ENCODE peak calls at places on chromosomes 7 and 10, in ten cellular contexts. I is NCI-H2029 treated with DMSO at 0.1 percent for 48 hours, V is Panc1, Y is NCI-H2081, U is activated T-cell treated with anti-CD3 and anti-CD28 coated beads for 1 hour, Q is colonic mucosa, F is D721Med, M is RPMI7951, J is neural crest cell, H is NCI-H1105. K is an unnamed sample.
A peak's percentile ranks its signal among the peaks of the same experiment; 100 is the strongest.

GRCh38 chr7:139562491-139562890 is 39.0 kb downstream of the CLEC2L start:
- DNase-seq in I (no peak), V (no peak), Y (no peak), U (no peak), Q (no peak), F (no peak), M (no peak), J (no peak), H (no peak), K (no peak)

GRCh38 chr7:102425639-102426267 is 7.6 kb upstream of the ORAI2 start:
- DNase-seq in I (no peak), V (no peak), Y (no peak), U (peak; percentile 72), Q (peak; percentile 52), F (peak; percentile 2), M (no peak), J (no peak), H (no peak), K (peak; percentile 77)

GRCh38 chr7:80279760-80280159 is 145.1 kb downstream of the GNAI1 start:
- DNase-seq in I (no peak), V (no peak), Y (no peak), U (no peak), Q (no peak), F (no peak), M (no peak), J (no peak), H (no peak), K (no peak)

GRCh38 chr7:95694334-95694733 is 78.0 kb upstream of the DYNC1I1 start:
- DNase-seq in I (no peak), V (no peak), Y (no peak), U (no peak), Q (no peak), F (no peak), M (no peak), J (no peak), H (no peak), K (no peak)

GRCh38 chr7:149799397-149800168 is 26.2 kb upstream of the ZNF467 start:
- DNase-seq in I (no peak), V (peak; percentile 15), Y (peak; percentile 11), U (peak; percentile 71), Q (peak; percentile 37), F (peak; percentile 80), M (no peak), J (no peak), H (peak; percentile 10), K (peak; percentile 57)

GRCh38 chr10:22649390-22649841 is 65.0 kb downstream of the PIP4K2A start:
- DNase-seq in I (no peak), V (no peak), Y (no peak), U (no peak), Q (no peak), F (no peak), M (no peak), J (no peak), H (no peak), K (no peak)

GRCh38 chr7:23261843-23262452 is 15.4 kb downstream of the GPNMB start:
- DNase-seq in I (no peak), V (peak; percentile 36), Y (peak; percentile 75), U (peak; percentile 44), Q (peak; percentile 45), F (peak; percentile 42), M (peak; percentile 71), J (peak; percentile 60), H (peak; percentile 36), K (peak; percentile 37)

GRCh38 chr7:23469150-23469960 is 936 bp downstream of the IGF2BP3 start:
- DNase-seq in I (no peak), V (no peak), Y (peak; percentile 66), U (no peak), Q (no peak), F (no peak), M (peak; percentile 36), J (peak; percentile 13), H (no peak), K (no peak)

GRCh38 chr7:105580022-105580740 is 1.1 kb downstream of the EFCAB10 start:
- DNase-seq in I (no peak), V (no peak), Y (no peak), U (no peak), Q (no peak), F (no peak), M (peak; percentile 78), J (no peak), H (no peak), K (no peak)

GRCh38 chr7:21028186-21028989 is 241.7 kb upstream of the SP8 start:
- DNase-seq in I (no peak), V (no peak), Y (peak; percentile 98), U (no peak), Q (peak; percentile 26), F (no peak), M (no peak), J (peak; percentile 20), H (peak; percentile 76), K (no peak)

GRCh38 chr7:137404918-137405317 is 61.4 kb upstream of the PTN start:
- DNase-seq in I (no peak), V (no peak), Y (no peak), U (no peak), Q (no peak), F (no peak), M (no peak), J (no peak), H (no peak), K (no peak)

GRCh38 chr10:77001186-77001585 is 636.4 kb downstream of the KCNMA1 start:
- DNase-seq in I (no peak), V (no peak), Y (no peak), U (no peak), Q (no peak), F (no peak), M (no peak), J (no peak), H (no peak), K (no peak)

GRCh38 chr10:112962343-112962742 is 12.3 kb downstream of the TCF7L2 start:
- DNase-seq in I (no peak), V (no peak), Y (no peak), U (no peak), Q (no peak), F (no peak), M (no peak), J (no peak), H (no peak), K (no peak)

GRCh38 chr7:40015790-40016296 is 65.8 kb downstream of the CDK13 start:
- DNase-seq in I (peak; percentile 57), V (no peak), Y (peak; percentile 59), U (no peak), Q (peak; percentile 56), F (no peak), M (peak; percentile 26), J (no peak), H (peak; percentile 48), K (no peak)

GRCh38 chr7:70654979-70655378 is 477.0 kb upstream of the GALNT17 start:
- DNase-seq in I (no peak), V (no peak), Y (no peak), U (no peak), Q (no peak), F (no peak), M (no peak), J (no peak), H (no peak), K (no peak)

GRCh38 chr10:59965899-59966650 is 59.7 kb upstream of the CCDC6 start:
- DNase-seq in I (no peak), V (no peak), Y (peak; percentile 19), U (no peak), Q (no peak), F (no peak), M (no peak), J (no peak), H (no peak), K (no peak)

GRCh38 chr7:152859781-152860191 is 100.2 kb downstream of the ACTR3B start:
- DNase-seq in I (no peak), V (no peak), Y (no peak), U (no peak), Q (no peak), F (no peak), M (no peak), J (no peak), H (no peak), K (no peak)

GRCh38 chr10:69955211-69955805 is 97.3 kb upstream of the MACROH2A2 start:
- DNase-seq in I (no peak), V (no peak), Y (no peak), U (no peak), Q (no peak), F (no peak), M (no peak), J (no peak), H (no peak), K (no peak)

GRCh38 chr7:116951366-116952292 is 1.7 kb upstream of the ST7 start:
- DNase-seq in I (no peak), V (peak; percentile 64), Y (no peak), U (no peak), Q (no peak), F (no peak), M (no peak), J (no peak), H (no peak), K (no peak)

GRCh38 chr10:91883549-91884542 is 25.4 kb downstream of the FGFBP3 start:
- DNase-seq in I (no peak), V (no peak), Y (no peak), U (no peak), Q (no peak), F (no peak), M (peak; percentile 16), J (no peak), H (no peak), K (no peak)

GRCh38 chr7:7858559-7858958 is 110.0 kb upstream of the GLCCI1 start:
- DNase-seq in I (no peak), V (no peak), Y (no peak), U (no peak), Q (no peak), F (no peak), M (no peak), J (no peak), H (no peak), K (no peak)